ENCODE peak calls at places on chromosomes 4 and X, in eight cellular contexts. H, J, Q, I, E, T, K and F are unnamed samples.
A peak's percentile ranks its signal among the peaks of the same experiment; 100 is the strongest.

GRCh38 chr4:115292320-115293092 is 179.1 kb upstream of the NDST4 start:
- DNase-seq in Q (no peak), T (no peak), I (peak; percentile 66), J (no peak), H (no peak), E (no peak), K (no peak), F (no peak)

GRCh38 chr4:150173420-150173819 is 95.2 kb downstream of the DCLK2 start:
- DNase-seq in E (no peak), K (no peak), J (no peak), T (no peak), H (no peak), I (no peak), Q (peak; percentile 31), F (no peak)

GRCh38 chrX:7542566-7542965 is 300.4 kb upstream of the VCX start:
- DNase-seq in K (no peak), J (no peak), E (no peak), Q (no peak), T (no peak), H (no peak), I (no peak), F (no peak)

GRCh38 chrX:141468940-141469339 is 115.6 kb downstream of the SPANXA1 start:
- DNase-seq in K (no peak), Q (peak; percentile 81), J (no peak), E (no peak), H (no peak), T (no peak), I (no peak), F (no peak)

GRCh38 chrX:108642273-108642628 is 94.1 kb downstream of the IRS4 start:
- DNase-seq in I (no peak), E (no peak), J (no peak), Q (no peak), K (no peak), T (no peak), H (no peak), F (no peak)

GRCh38 chrX:109345866-109346265 is 136.0 kb downstream of the GUCY2F start:
- DNase-seq in H (no peak), I (no peak), E (no peak), K (no peak), Q (peak; percentile 8), J (no peak), T (no peak), F (no peak)

GRCh38 chrX:150486011-150486410 is 82.4 kb upstream of the MTM1 start:
- DNase-seq in J (peak; percentile 38), H (peak; percentile 15), T (no peak), E (peak; percentile 38), K (peak; percentile 25), I (peak; percentile 34), Q (peak; percentile 66), F (peak; percentile 44)

GRCh38 chr4:32148120-32148666 is 1428.0 kb downstream of the PCDH7 start:
- DNase-seq in E (no peak), K (no peak), H (no peak), T (no peak), I (no peak), J (no peak), Q (peak; percentile 84), F (no peak)

GRCh38 chr4:135434936-135435335 is 1233.3 kb upstream of the PABPC4L start:
- DNase-seq in T (no peak), I (no peak), H (no peak), K (no peak), Q (no peak), E (no peak), J (no peak), F (peak; percentile 66)

GRCh38 chr4:151887151-151887815 is 126.5 kb upstream of the GATB start:
- DNase-seq in I (peak; percentile 92), J (no peak), T (no peak), H (peak; percentile 10), E (no peak), K (no peak), Q (peak; percentile 57), F (peak; percentile 61)

GRCh38 chr4:88010921-88011320 is 3.5 kb downstream of the PKD2 start:
- DNase-seq in Q (peak; percentile 57), H (no peak), E (no peak), K (no peak), T (no peak), I (no peak), J (no peak), F (no peak)

GRCh38 chr4:165873298-165874071 is 448 bp downstream of the TLL1 start:
- DNase-seq in Q (peak; percentile 12), I (no peak), J (no peak), K (no peak), T (peak; percentile 36), H (no peak), E (no peak), F (no peak)

GRCh38 chr4:9921326-9921725 is 100.0 kb downstream of the SLC2A9 start:
- DNase-seq in Q (no peak), E (no peak), T (no peak), J (no peak), K (no peak), H (no peak), I (no peak), F (no peak)

GRCh38 chrX:47358387-47359065 is 11.9 kb upstream of the ZNF157 start:
- DNase-seq in Q (no peak), J (peak; percentile 33), T (no peak), H (no peak), E (peak; percentile 13), K (no peak), I (no peak), F (no peak)

GRCh38 chrX:989959-990510 is 222.4 kb downstream of the CRLF2 start:
- DNase-seq in I (no peak), K (peak; percentile 53), J (peak; percentile 95), T (peak; percentile 46), Q (peak; percentile 68), H (no peak), E (peak; percentile 72), F (peak; percentile 95)

GRCh38 chrX:21723097-21723496 is 34.8 kb downstream of the SMPX start:
- DNase-seq in Q (peak; percentile 34), E (no peak), K (no peak), I (peak; percentile 2), T (no peak), J (no peak), H (no peak), F (no peak)

GRCh38 chr4:123856689-123857545 is 460.3 kb downstream of the SPRY1 start:
- DNase-seq in H (no peak), I (no peak), K (no peak), J (no peak), E (no peak), T (peak; percentile 88), Q (peak; percentile 61), F (peak; percentile 34)

GRCh38 chr4:54657556-54658313 is at the start of gene KIT:
- DNase-seq in Q (no peak), K (no peak), I (no peak), H (peak; percentile 84), J (peak; percentile 6), E (peak; percentile 26), T (peak; percentile 51), F (peak; percentile 48)

GRCh38 chr4:128387600-128388351 is 100.2 kb upstream of the PGRMC2 start:
- DNase-seq in T (no peak), J (no peak), K (no peak), I (no peak), H (no peak), E (no peak), Q (no peak), F (peak; percentile 14)